ENCODE peak calls at places on chromosomes 2 and 18, in seven cellular contexts. L, U, Y, S, T, X and V are unnamed samples.

GRCh38 chr2:168592181-168592831 is 136.2 kb downstream of the CERS6 start:
- DNase-seq in S (no peak), U (no peak), Y (no peak), L (no peak), X (no peak), T (no peak), V (no peak)

GRCh38 chr18:50582500-50582899 is 22.6 kb downstream of the MAPK4 start:
- DNase-seq in U (no peak), L (no peak), S (no peak), X (no peak), Y (no peak), T (no peak), V (no peak)

GRCh38 chr2:97714084-97714949 is 941 bp downstream of the ZAP70 start:
- DNase-seq in T (no peak), S (no peak), Y (no peak), L (no peak), U (no peak), X (no peak), V (no peak)

GRCh38 chr18:26543368-26543767 is 5.0 kb downstream of the KCTD1 start:
- DNase-seq in Y (no peak), X (peak), S (no peak), T (peak), U (no peak), L (no peak), V (no peak)

GRCh38 chr2:201129044-201129505 is 13.1 kb downstream of the CFLAR start:
- DNase-seq in U (no peak), X (peak), S (peak), T (peak), L (no peak), Y (peak), V (peak)

GRCh38 chr2:210966330-210966729 is 409.9 kb downstream of the CPS1 start:
- DNase-seq in T (no peak), X (no peak), S (no peak), Y (no peak), U (no peak), L (no peak), V (no peak)

GRCh38 chr18:56632070-56633022 is 6.0 kb downstream of the TXNL1 start:
- DNase-seq in X (no peak), L (no peak), U (no peak), T (no peak), Y (no peak), S (no peak), V (no peak)

GRCh38 chr2:211181626-211182025 is 625.2 kb downstream of the CPS1 start:
- DNase-seq in L (peak), T (no peak), U (no peak), Y (no peak), S (no peak), X (peak), V (no peak)

GRCh38 chr2:143629344-143629743 is 500.1 kb downstream of the ARHGAP15 start:
- DNase-seq in U (no peak), L (no peak), T (no peak), Y (no peak), X (peak), S (peak), V (peak)

GRCh38 chr18:36993068-36993467 is 164.1 kb downstream of the KIAA1328 start:
- DNase-seq in U (no peak), L (no peak), S (no peak), X (no peak), T (no peak), Y (no peak), V (peak)